ENCODE peak calls at places on chromosomes 1 and 21, in six cellular contexts. D is CD8-positive, alpha-beta T cell; F is GM06990; O is dorsolateral prefrontal cortex; U is cardiac fibroblast; N is GM10248. E is an unnamed sample.

GRCh38 chr1:40929145-40929544 is 50.4 kb upstream of the CTPS1 start:
- DNase-seq in F (no peak), O (no peak), D (no peak), U (no peak), N (no peak), E (no peak)

GRCh38 chr1:230681599-230681998 is 32.3 kb downstream of the AGT start:
- DNase-seq in F (no peak), D (no peak), U (peak; percentile 81), N (no peak), O (no peak), E (no peak)

GRCh38 chr1:38502772-38503171 is 356.8 kb downstream of the RRAGC start:
- DNase-seq in F (no peak), U (peak; percentile 1), N (peak; percentile 21), O (no peak), D (no peak), E (peak; percentile 28)

GRCh38 chr1:187621961-187622360 is 793.2 kb downstream of the PLA2G4A start:
- DNase-seq in O (no peak), F (no peak), D (no peak), N (no peak), U (peak; percentile 1), E (no peak)

GRCh38 chr1:228465571-228466146 is 21.5 kb upstream of the RNF187 start:
- DNase-seq in U (no peak), N (no peak), D (no peak), O (no peak), F (no peak), E (no peak)

GRCh38 chr1:110750446-110751029 is 75.8 kb upstream of the KCNA3 start:
- DNase-seq in N (no peak), F (no peak), O (no peak), D (no peak), U (no peak), E (no peak)

GRCh38 chr1:234300096-234300495 is 73.2 kb upstream of the COA6 start:
- DNase-seq in U (no peak), O (no peak), F (no peak), N (no peak), D (no peak), E (no peak)

GRCh38 chr1:14937288-14937949 is 216.1 kb upstream of the TMEM51 start:
- DNase-seq in U (no peak), F (no peak), D (no peak), O (peak; percentile 60), N (no peak), E (no peak)

GRCh38 chr1:167518331-167518700 is at the start of gene CD247:
- DNase-seq in D (peak; percentile 86), N (no peak), U (no peak), F (no peak), O (no peak), E (peak; percentile 41)

GRCh38 chr1:6440198-6441126 is 15.9 kb downstream of the ESPN start:
- DNase-seq in O (no peak), U (no peak), N (peak; percentile 73), D (peak; percentile 74), F (peak; percentile 50), E (peak; percentile 79)

GRCh38 chr1:242225770-242226573 is 227.1 kb upstream of the MAP1LC3C start:
- DNase-seq in F (peak; percentile 25), N (no peak), U (no peak), O (no peak), D (no peak), E (no peak)

GRCh38 chr21:16473965-16474364 is 744.2 kb downstream of the USP25 start:
- DNase-seq in U (peak; percentile 54), D (no peak), N (no peak), O (no peak), F (no peak), E (no peak)

GRCh38 chr1:108595510-108595909 is 35.6 kb downstream of the EEIG2 start:
- DNase-seq in U (peak; percentile 90), O (no peak), N (no peak), D (no peak), F (no peak), E (no peak)

GRCh38 chr1:116127848-116128540 is 16.8 kb downstream of the MAB21L3 start:
- DNase-seq in O (no peak), D (peak; percentile 46), F (no peak), N (no peak), U (no peak), E (no peak)

GRCh38 chr1:42055061-42055460 is 98.1 kb upstream of the GUCA2B start:
- DNase-seq in D (no peak), O (no peak), F (no peak), U (no peak), N (no peak), E (no peak)
- TF ChIP-seq CTCF in D (no peak), O (no peak), F (no peak), U (no peak), N (no peak), E (no peak)

GRCh38 chr1:1597275-1597930 is 2.5 kb downstream of the FNDC10 start:
- DNase-seq in O (no peak), F (no peak), U (no peak), D (peak; percentile 28), N (peak; percentile 55), E (peak; percentile 68)
- TF ChIP-seq CTCF in O (no peak), F (peak; percentile 49), U (peak; percentile 59), D (no peak), N (peak; percentile 27), E (no peak)

DNA sequence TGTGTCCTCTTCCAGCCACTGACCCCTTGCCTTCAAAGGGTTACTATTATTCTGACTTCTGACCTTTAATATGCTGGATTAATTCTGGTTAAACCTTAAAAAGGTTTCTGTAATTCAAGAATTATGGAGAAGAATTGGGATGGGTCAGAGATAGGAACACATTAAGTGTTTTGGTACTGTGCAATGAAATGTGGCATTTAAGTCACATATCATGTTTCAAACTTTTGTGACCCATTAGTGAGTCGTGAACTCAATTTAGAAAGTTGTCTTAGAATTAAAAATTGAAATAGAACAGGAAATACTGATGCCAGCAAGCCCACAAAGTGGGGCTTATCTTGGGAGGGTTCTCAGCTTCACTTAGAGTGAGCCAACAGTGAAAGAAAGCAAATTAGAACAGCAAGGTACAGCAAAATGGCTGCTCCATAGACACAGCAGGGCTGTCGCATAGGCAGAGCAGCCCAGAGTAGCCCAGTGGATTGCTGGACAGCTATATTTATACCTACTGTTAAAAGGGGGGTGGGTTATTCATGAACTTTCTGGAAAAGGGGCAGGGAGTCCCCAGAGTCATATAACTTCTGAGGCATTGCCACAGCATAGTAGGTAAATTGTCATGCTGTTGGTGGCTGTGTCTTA is 10.5 kb downstream of the SCP2 start:
- DNase-seq in N (no peak), D (no peak), O (no peak), F (no peak), U (no peak), E (no peak)
- TF ChIP-seq CTCF in N (no peak), D (no peak), O (no peak), F (no peak), U (no peak), E (no peak)

GRCh38 chr1:54407201-54407956 is 1.2 kb upstream of the SSBP3 start:
- DNase-seq in O (peak; percentile 59), D (peak; percentile 77), U (peak; percentile 97), N (peak; percentile 84), F (peak; percentile 76), E (peak; percentile 90)

GRCh38 chr1:54404939-54405880 is 984 bp downstream of the SSBP3 start:
- DNase-seq in O (peak; percentile 64), N (no peak), U (no peak), F (peak; percentile 48), D (peak; percentile 34), E (peak; percentile 44)

GRCh38 chr1:54405894-54406293 is 300 bp downstream of the SSBP3 start:
- DNase-seq in F (no peak), O (no peak), U (no peak), N (no peak), D (no peak), E (no peak)

GRCh38 chr1:54407957-54408700 is 1.9 kb upstream of the SSBP3 start:
- DNase-seq in D (no peak), F (no peak), U (peak; percentile 78), O (no peak), N (no peak), E (no peak)

DNA sequence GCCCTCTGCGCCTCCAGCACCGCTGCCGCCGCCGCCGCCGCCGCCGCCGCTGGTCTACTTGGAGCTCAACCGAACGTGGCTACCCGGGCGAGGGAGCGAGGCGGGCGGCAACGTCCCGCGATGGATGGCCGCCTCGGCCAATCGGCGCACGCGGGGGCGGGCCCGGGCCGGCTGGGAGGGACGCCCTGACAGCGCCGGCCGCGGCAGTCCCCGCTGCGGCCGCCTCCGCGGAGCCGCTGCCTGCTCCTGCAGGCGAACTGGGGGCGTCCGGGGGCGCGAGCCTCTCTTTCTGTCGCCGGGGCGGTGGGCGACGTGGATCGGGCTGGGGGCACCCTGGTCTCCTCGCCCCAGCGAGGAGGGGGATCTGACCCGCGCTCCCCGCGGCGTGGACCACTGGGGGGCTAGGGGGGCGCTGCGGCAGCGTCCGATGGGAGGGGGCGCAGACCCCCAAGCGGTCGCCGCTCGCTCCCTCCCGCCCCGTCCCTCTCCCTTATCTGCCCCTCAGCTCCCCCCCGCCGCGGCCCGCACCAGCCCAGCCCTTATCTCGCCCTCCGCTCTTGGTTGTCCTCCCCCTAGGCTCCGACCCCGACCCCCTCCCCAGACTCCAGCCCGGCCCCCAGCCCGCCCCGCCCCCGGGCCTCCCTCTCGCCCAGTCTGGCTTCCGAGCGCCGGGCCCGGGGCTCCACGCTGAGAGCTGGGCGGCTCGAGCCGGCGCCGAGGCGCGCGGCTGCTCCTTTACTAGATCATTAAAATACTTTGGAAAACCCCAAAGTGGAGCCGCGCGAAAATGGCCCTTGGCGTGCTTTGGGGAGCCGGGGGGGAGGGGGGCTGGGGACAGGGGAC is at the start of gene SSBP3:
- DNase-seq in N (peak; percentile 97), O (peak; percentile 96), D (peak; percentile 92), F (peak; percentile 96), U (peak; percentile 97), E (peak; percentile 99)
- TF ChIP-seq CTCF in N (no peak), O (peak; percentile 40), D (no peak), F (no peak), U (no peak), E (no peak)

GRCh38 chr1:27005648-27006496 is 6.8 kb downstream of the TENT5B start:
- DNase-seq in N (no peak), F (no peak), U (no peak), D (no peak), O (no peak), E (no peak)
- TF ChIP-seq CTCF in N (no peak), F (no peak), U (no peak), D (no peak), O (no peak), E (no peak)

DNA sequence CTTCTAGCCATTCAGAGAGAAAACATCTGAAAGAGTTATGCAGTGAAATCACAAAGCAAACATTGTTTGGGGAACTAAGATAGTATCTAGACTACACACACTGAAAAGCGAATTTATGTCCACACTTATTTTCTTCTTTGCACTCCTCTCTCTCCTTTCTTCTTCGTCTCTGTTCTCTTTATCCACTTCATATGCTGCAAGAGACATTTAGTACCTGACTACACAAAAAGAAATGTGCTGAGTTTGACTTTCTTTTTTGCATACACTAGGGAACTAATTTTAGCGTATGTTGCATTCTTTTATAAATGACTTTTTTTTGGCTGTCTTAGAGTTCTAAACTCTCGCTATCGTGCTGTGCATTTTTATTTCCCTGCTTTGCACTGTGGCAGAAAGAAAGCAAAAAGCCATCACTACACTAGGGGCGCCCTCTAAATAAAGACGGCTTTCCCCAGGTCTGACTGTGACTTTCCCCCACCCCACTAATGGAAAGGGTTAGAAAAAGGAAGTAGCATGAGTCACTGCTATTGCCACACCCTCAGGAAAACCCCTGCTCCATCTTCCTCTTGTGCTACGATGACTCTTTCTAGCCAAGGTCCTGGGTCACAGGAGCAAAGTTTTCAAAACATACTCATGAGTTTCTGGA is 65.7 kb downstream of the MAP3K7CL start:
- DNase-seq in F (peak; percentile 73), U (peak; percentile 93), D (peak; percentile 57), O (no peak), N (peak; percentile 82), E (peak; percentile 79)
- TF ChIP-seq CTCF in F (peak; percentile 70), U (peak; percentile 59), D (peak; percentile 24), O (peak; percentile 11), N (peak; percentile 50), E (peak; percentile 49)